ENCODE peak calls at places on chromosomes 11 and 22, in nine cellular contexts. F is effector CD4-positive, alpha-beta T cell; A is astrocyte of the spinal cord; Q is neural progenitor cell; Z is occipital lobe; L is endodermal cell; V is stimulated activated CD8-positive, alpha-beta memory T cell treated with anti-CD3 and anti-CD28 coated beads, Interleukin-2, amount 100 ng/mL, for 1 hour; R is NCI-H526 treated with DMSO at 0.1 percent for 48 hours; U is fibroblast of lung. J is an unnamed sample.

GRCh38 chr11:2531987-2532703 is 87.3 kb downstream of the KCNQ1 start:
- DNase-seq in Q (no peak), F (no peak), Z (no peak), R (no peak), U (no peak), V (no peak), A (no peak), L (no peak), J (no peak)

GRCh38 chr22:46649176-46650077 is 29.2 kb downstream of the GRAMD4 start:
- DNase-seq in F (no peak), Q (no peak), Z (peak; percentile 32), R (no peak), V (no peak), A (peak; percentile 43), U (no peak), L (no peak), J (peak; percentile 81)

GRCh38 chr11:96013459-96014213 is 89.7 kb upstream of the MTMR2 start:
- DNase-seq in Q (no peak), R (no peak), A (no peak), V (no peak), U (no peak), Z (no peak), F (no peak), L (peak; percentile 64), J (no peak)

GRCh38 chr22:33917744-33918406 is 2.4 kb downstream of the LARGE1 start:
- DNase-seq in A (no peak), F (no peak), Q (peak; percentile 64), V (no peak), U (peak; percentile 27), R (no peak), L (peak; percentile 62), Z (no peak), J (no peak)

GRCh38 chr11:95577716-95578460 is 211.7 kb downstream of the FAM76B start:
- DNase-seq in Q (no peak), Z (no peak), A (peak; percentile 74), F (no peak), V (no peak), U (peak; percentile 80), R (no peak), L (no peak), J (peak; percentile 52)

GRCh38 chr11:119979716-119980115 is 158.2 kb downstream of the TRIM29 start:
- DNase-seq in R (no peak), V (no peak), F (no peak), Q (no peak), A (no peak), Z (no peak), U (no peak), L (no peak), J (no peak)

GRCh38 chr22:19472233-19472632 is 6.8 kb downstream of the UFD1 start:
- DNase-seq in Z (no peak), U (no peak), L (no peak), A (no peak), R (no peak), Q (no peak), V (no peak), F (no peak), J (no peak)

GRCh38 chr11:8356731-8357504 is 93.2 kb upstream of the LMO1 start:
- DNase-seq in Z (peak; percentile 42), V (no peak), L (no peak), Q (peak; percentile 67), R (no peak), F (no peak), A (no peak), U (peak; percentile 49), J (no peak)

GRCh38 chr22:19679476-19680099 is 34.7 kb upstream of the SEPTIN5 start:
- DNase-seq in Z (no peak), F (peak; percentile 37), V (peak; percentile 9), L (peak; percentile 93), U (no peak), A (no peak), Q (peak; percentile 53), R (no peak), J (no peak)

GRCh38 chr11:33445761-33446161 is 188.6 kb downstream of the HIPK3 start:
- DNase-seq in Z (no peak), A (peak; percentile 48), V (no peak), R (no peak), U (peak; percentile 83), Q (no peak), L (no peak), F (no peak), J (peak; percentile 21)

GRCh38 chr11:11078344-11078743 is 220.5 kb upstream of the ZBED5 start:
- DNase-seq in Z (no peak), V (no peak), Q (no peak), L (no peak), A (peak; percentile 2), R (no peak), U (no peak), F (no peak), J (peak; percentile 20)

GRCh38 chr11:33620423-33621120 is 80.1 kb downstream of the C11orf91 start:
- DNase-seq in Q (no peak), V (no peak), A (peak; percentile 84), L (no peak), F (no peak), Z (no peak), R (no peak), U (peak; percentile 84), J (peak; percentile 71)

GRCh38 chr11:33867996-33868645 is 23.8 kb downstream of the LMO2 start:
- DNase-seq in Q (peak; percentile 49), A (no peak), U (no peak), F (no peak), L (no peak), V (no peak), R (peak; percentile 41), Z (no peak), J (no peak)

GRCh38 chr11:36213050-36213840 is 76.0 kb downstream of the COMMD9 start:
- DNase-seq in A (no peak), F (no peak), V (no peak), Z (no peak), U (no peak), L (no peak), Q (peak; percentile 63), R (no peak), J (no peak)

GRCh38 chr11:74923125-74923524 is 25.8 kb downstream of the XRRA1 start:
- DNase-seq in U (no peak), V (no peak), A (no peak), R (no peak), L (no peak), Q (no peak), F (no peak), Z (no peak), J (no peak)

GRCh38 chr11:119488256-119488995 is 65.5 kb upstream of the THY1 start:
- DNase-seq in Q (no peak), Z (no peak), V (no peak), F (no peak), L (peak; percentile 27), R (no peak), A (no peak), U (no peak), J (no peak)

GRCh38 chr11:61899146-61899841 is 7.9 kb upstream of the FADS3 start:
- DNase-seq in A (peak; percentile 74), V (peak; percentile 90), F (peak; percentile 91), L (peak; percentile 99), Q (peak; percentile 86), U (peak; percentile 51), R (peak; percentile 47), Z (no peak), J (peak; percentile 75)

GRCh38 chr22:38736257-38736570 is 19.6 kb downstream of the SUN2 start:
- DNase-seq in R (no peak), A (no peak), U (no peak), V (no peak), F (no peak), Z (no peak), L (no peak), Q (no peak), J (no peak)

GRCh38 chr11:57622263-57622662 is 24.8 kb downstream of the SERPING1 start:
- DNase-seq in Q (no peak), L (no peak), A (no peak), F (no peak), Z (no peak), U (no peak), V (no peak), R (no peak), J (no peak)

GRCh38 chr11:776459-777287 is 614 bp downstream of the GATD1 start:
- DNase-seq in R (no peak), V (no peak), L (peak; percentile 91), U (no peak), Z (no peak), A (no peak), F (peak; percentile 29), Q (peak; percentile 90), J (no peak)

GRCh38 chr11:116420770-116421528 is 351.8 kb downstream of the BUD13 start:
- DNase-seq in A (peak; percentile 6), V (no peak), U (peak; percentile 60), L (peak; percentile 60), Z (no peak), F (no peak), Q (no peak), R (no peak), J (no peak)

GRCh38 chr11:124499711-124500110 is 43.7 kb downstream of the OR8B12 start:
- DNase-seq in L (no peak), F (no peak), R (no peak), Z (peak; percentile 58), U (no peak), Q (no peak), A (no peak), V (no peak), J (no peak)

GRCh38 chr22:31313366-31314147 is 21.3 kb upstream of the PIK3IP1 start:
- DNase-seq in Z (peak; percentile 35), F (peak; percentile 58), A (peak; percentile 67), V (peak; percentile 37), R (peak; percentile 24), Q (peak; percentile 75), L (peak; percentile 92), U (peak; percentile 61), J (peak; percentile 91)

GRCh38 chr11:61744181-61744580 is 8.3 kb upstream of the MYRF start:
- DNase-seq in A (no peak), F (no peak), V (no peak), R (no peak), Z (no peak), Q (no peak), U (peak; percentile 72), L (no peak), J (no peak)

GRCh38 chr11:22302368-22302767 is 35.8 kb upstream of the SLC17A6 start:
- DNase-seq in R (no peak), U (no peak), A (no peak), F (no peak), L (no peak), V (no peak), Q (no peak), Z (no peak), J (no peak)

GRCh38 chr11:70711911-70712185 is 313.5 kb downstream of the CTTN start:
- DNase-seq in V (no peak), Q (no peak), U (no peak), A (no peak), L (no peak), Z (no peak), R (no peak), F (no peak), J (no peak)

GRCh38 chr11:72239849-72240460 is 4.0 kb downstream of the PHOX2A start:
- DNase-seq in A (no peak), V (no peak), F (no peak), Z (no peak), U (peak; percentile 11), L (peak; percentile 74), R (peak; percentile 30), Q (peak; percentile 20), J (peak; percentile 24)

GRCh38 chr11:111406589-111406988 is 27.5 kb upstream of the POU2AF1 start:
- DNase-seq in Q (no peak), A (no peak), L (no peak), R (no peak), V (no peak), U (peak; percentile 26), Z (no peak), F (no peak), J (no peak)

GRCh38 chr11:131005829-131006228 is 89.5 kb upstream of the SNX19 start:
- DNase-seq in U (no peak), L (no peak), A (no peak), Z (no peak), Q (no peak), F (no peak), R (no peak), V (no peak), J (no peak)

GRCh38 chr11:66845876-66846212 is 2.6 kb downstream of the RCE1 start:
- DNase-seq in V (no peak), U (no peak), Z (no peak), R (no peak), F (no peak), L (peak; percentile 48), A (no peak), Q (no peak), J (no peak)

GRCh38 chr11:116930177-116930576 is 92.8 kb upstream of the APOA1 start:
- DNase-seq in R (no peak), V (peak; percentile 11), L (peak; percentile 60), F (peak; percentile 12), Q (no peak), Z (no peak), U (peak; percentile 48), A (peak; percentile 49), J (peak; percentile 57)

J was measured in fibroblast of pulmonary artery.